ENCODE peak calls at places on chromosomes 11 and 22, in nine cellular contexts. I is AG10803; N is fibroblast of pulmonary artery; G is activated T-helper 1 cell treated with anti-CD3 and anti-CD28 coated beads, Interleukin-2, amount 50 U/mL, for 16 hours; W is activated T-cell treated with anti-CD3 and anti-CD28 coated beads for 48 hours; D is psoas muscle; K is occipital lobe; P is stimulated activated CD8-positive, alpha-beta memory T cell treated with anti-CD3 and anti-CD28 coated beads, Interleukin-7, amount 100 ng/mL, for 24 hours; R is coronary artery. Q is an unnamed sample.

GRCh38 chr11:131195801-131196517 is 174.5 kb upstream of the NTM start:
- DNase-seq in I (peak; percentile 26), N (peak; percentile 48), G (no peak), W (no peak), D (peak; percentile 55), K (peak; percentile 46), P (no peak), R (no peak), Q (peak; percentile 51)

GRCh38 chr11:69213315-69213714 is 57.6 kb downstream of the SMIM38 start:
- DNase-seq in I (no peak), N (no peak), G (no peak), W (peak; percentile 18), D (no peak), K (no peak), P (no peak), R (peak; percentile 26), Q (no peak)

GRCh38 chr11:69298778-69299461 is 5.0 kb downstream of the MYEOV start:
- DNase-seq in I (no peak), N (no peak), G (no peak), W (no peak), D (no peak), K (no peak), P (no peak), R (no peak), Q (no peak)

GRCh38 chr22:43090130-43090789 is 1.1 kb upstream of the TTLL1 start:
- DNase-seq in I (peak; percentile 89), N (peak; percentile 84), G (no peak), W (peak; percentile 48), D (no peak), K (peak; percentile 25), P (no peak), R (no peak), Q (peak; percentile 75)

GRCh38 chr11:92087916-92088537 is 136.6 kb upstream of the FAT3 start:
- DNase-seq in I (no peak), N (no peak), G (no peak), W (no peak), D (no peak), K (peak; percentile 2), P (no peak), R (no peak), Q (no peak)

GRCh38 chr11:35491231-35491871 is 34.1 kb downstream of the PAMR1 start:
- DNase-seq in I (peak; percentile 97), N (peak; percentile 80), G (no peak), W (no peak), D (no peak), K (no peak), P (no peak), R (no peak), Q (peak; percentile 18)

GRCh38 chr11:44899959-44900358 is 50.7 kb downstream of the TP53I11 start:
- DNase-seq in I (peak; percentile 64), N (peak; percentile 69), G (peak; percentile 11), W (peak; percentile 29), D (no peak), K (no peak), P (no peak), R (no peak), Q (no peak)

GRCh38 chr22:29225422-29226090 is 19.9 kb downstream of the EMID1 start:
- DNase-seq in I (peak; percentile 21), N (peak; percentile 22), G (no peak), W (no peak), D (peak; percentile 85), K (no peak), P (no peak), R (peak; percentile 76), Q (peak; percentile 25)

GRCh38 chr11:20451568-20451967 is 64.1 kb downstream of the PRMT3 start:
- DNase-seq in I (peak; percentile 50), N (peak; percentile 8), G (no peak), W (no peak), D (no peak), K (no peak), P (no peak), R (no peak), Q (no peak)

GRCh38 chr11:124758355-124759267 is 3.5 kb downstream of the ESAM start:
- DNase-seq in I (peak; percentile 44), N (peak; percentile 64), G (peak; percentile 48), W (peak; percentile 72), D (peak; percentile 78), K (peak; percentile 40), P (peak; percentile 42), R (no peak), Q (peak; percentile 94)

GRCh38 chr22:19891350-19892248 is 36.9 kb upstream of the GNB1L start:
- DNase-seq in I (peak; percentile 79), N (peak; percentile 79), G (peak; percentile 70), W (peak; percentile 72), D (no peak), K (no peak), P (peak; percentile 72), R (no peak), Q (peak; percentile 74)

GRCh38 chr11:111465400-111465799 is 46.8 kb downstream of the BTG4 start:
- DNase-seq in I (peak; percentile 67), N (peak; percentile 12), G (no peak), W (no peak), D (no peak), K (no peak), P (no peak), R (no peak), Q (no peak)

GRCh38 chr11:110613526-110613925 is 98.7 kb downstream of the ARHGAP20 start:
- DNase-seq in I (peak; percentile 24), N (peak; percentile 3), G (no peak), W (no peak), D (no peak), K (no peak), P (no peak), R (no peak), Q (no peak)

GRCh38 chr11:128786507-128786906 is 80.6 kb downstream of the KCNJ1 start:
- DNase-seq in I (no peak), N (no peak), G (no peak), W (no peak), D (no peak), K (no peak), P (no peak), R (no peak), Q (no peak)

GRCh38 chr11:28524098-28524497 is 415.9 kb downstream of the METTL15 start:
- DNase-seq in I (no peak), N (no peak), G (no peak), W (no peak), D (no peak), K (no peak), P (no peak), R (no peak), Q (no peak)

GRCh38 chr11:3605721-3606324 is 36.0 kb downstream of the ART5 start:
- DNase-seq in I (no peak), N (no peak), G (no peak), W (no peak), D (no peak), K (no peak), P (no peak), R (no peak), Q (no peak)

GRCh38 chr22:33853200-33854097 is 66.8 kb downstream of the LARGE1 start:
- DNase-seq in I (peak; percentile 77), N (peak; percentile 65), G (no peak), W (no peak), D (peak; percentile 71), K (peak; percentile 24), P (no peak), R (no peak), Q (peak; percentile 58)

GRCh38 chr11:111918390-111919256 is at the start of gene C11orf52:
- DNase-seq in I (peak; percentile 48), N (peak; percentile 34), G (no peak), W (no peak), D (peak; percentile 81), K (no peak), P (no peak), R (no peak), Q (peak; percentile 90)

Q was measured in hepatocyte.